ENCODE peak calls at places on chromosomes 6 and 20, in four cellular contexts. N is psoas muscle, K is NCI-H510A treated with DMSO at 0.1 percent for 48 hours, X is putamen. I is an unnamed sample.

GRCh38 chr20:16349518-16350295 is 223.5 kb downstream of the KIF16B start:
- DNase-seq in N (no peak), K (no peak), X (no peak), I (no peak)

GRCh38 chr6:33787336-33787953 is 1.5 kb downstream of the LEMD2 start:
- DNase-seq in N (no peak), K (peak), X (no peak), I (no peak)

GRCh38 chr6:118980063-118980462 is 45.1 kb upstream of the MCM9 start:
- DNase-seq in N (peak), K (no peak), X (no peak), I (no peak)

GRCh38 chr6:21511891-21512550 is 81.5 kb upstream of the SOX4 start:
- DNase-seq in N (no peak), K (no peak), X (no peak), I (no peak)

GRCh38 chr6:39157511-39157910 is 42.5 kb upstream of the SAYSD1 start:
- DNase-seq in N (no peak), K (no peak), X (no peak), I (no peak)

GRCh38 chr6:81769834-81770233 is 17.4 kb upstream of the TENT5A start:
- DNase-seq in N (no peak), K (peak), X (no peak), I (no peak)

GRCh38 chr6:159252955-159253508 is 83.8 kb downstream of the FNDC1 start:
- DNase-seq in N (no peak), K (no peak), X (peak), I (no peak)

GRCh38 chr6:5898563-5898962 is 108.2 kb downstream of the NRN1 start:
- DNase-seq in N (no peak), K (no peak), X (no peak), I (no peak)

GRCh38 chr6:41713161-41713649 is 22.2 kb downstream of the TFEB start:
- DNase-seq in N (peak), K (no peak), X (peak), I (no peak)

GRCh38 chr20:53785320-53785719 is 191.7 kb upstream of the ZNF217 start:
- DNase-seq in N (no peak), K (no peak), X (no peak), I (no peak)

GRCh38 chr6:150734235-150734634 is 131.3 kb upstream of the MTHFD1L start:
- DNase-seq in N (no peak), K (no peak), X (no peak), I (no peak)

GRCh38 chr6:13383280-13384163 is 55.2 kb upstream of the TBC1D7 start:
- DNase-seq in N (no peak), K (peak), X (no peak), I (no peak)

GRCh38 chr6:34015576-34015975 is 130.3 kb downstream of the GRM4 start:
- DNase-seq in N (no peak), K (no peak), X (no peak), I (no peak)

GRCh38 chr20:32945710-32946221 is 58.5 kb downstream of the SUN5 start:
- DNase-seq in N (no peak), K (peak), X (no peak), I (no peak)

GRCh38 chr6:17431581-17431980 is 38.2 kb downstream of the CAP2 start:
- DNase-seq in N (no peak), K (no peak), X (no peak), I (no peak)

I was measured in spleen.